ENCODE peak calls at places on chromosomes 3 and 15, in five cellular contexts. One of them, this sample, is unnamed.

GRCh38 chr3:108125550-108126071 is 34.8 kb upstream of the CD47 start:
- DNase-seq in A549: no peak
- DNase-seq in H1: no peak
- DNase-seq in HepG2: no peak
- DNase-seq in GM12878: peak
- DNase-seq in this sample: no peak

GRCh38 chr3:11835028-11835639 is 11.6 kb downstream of the TAMM41 start:
- DNase-seq in A549: peak
- DNase-seq in H1: no peak
- DNase-seq in HepG2: no peak
- DNase-seq in GM12878: no peak
- DNase-seq in this sample: peak

GRCh38 chr15:44215594-44215993 is 20.5 kb upstream of the FRMD5 start:
- DNase-seq in A549: peak
- DNase-seq in H1: no peak
- DNase-seq in HepG2: peak
- DNase-seq in GM12878: no peak
- DNase-seq in this sample: no peak

GRCh38 chr15:100309984-100310291 is 31.8 kb downstream of the ADAMTS17 start:
- DNase-seq in A549: no peak
- DNase-seq in H1: no peak
- DNase-seq in HepG2: no peak
- DNase-seq in GM12878: no peak
- DNase-seq in this sample: peak

GRCh38 chr3:31232049-31233040 is 300.4 kb upstream of the STT3B start:
- DNase-seq in A549: no peak
- DNase-seq in H1: no peak
- DNase-seq in HepG2: no peak
- DNase-seq in GM12878: no peak
- DNase-seq in this sample: no peak

GRCh38 chr3:49554639-49555265 is 475 bp downstream of the BSN start:
- DNase-seq in A549: no peak
- DNase-seq in H1: peak
- DNase-seq in HepG2: no peak
- DNase-seq in GM12878: no peak
- DNase-seq in this sample: no peak

GRCh38 chr3:55441499-55441898 is 45.6 kb downstream of the WNT5A start:
- DNase-seq in A549: no peak
- DNase-seq in H1: no peak
- DNase-seq in HepG2: no peak
- DNase-seq in GM12878: no peak
- DNase-seq in this sample: no peak

GRCh38 chr3:79973917-79974595 is 206.3 kb upstream of the ROBO1 start:
- DNase-seq in A549: no peak
- DNase-seq in H1: no peak
- DNase-seq in HepG2: no peak
- DNase-seq in GM12878: no peak
- DNase-seq in this sample: no peak

GRCh38 chr3:7813412-7813811 is 688.2 kb upstream of the LMCD1 start:
- DNase-seq in A549: no peak
- DNase-seq in H1: no peak
- DNase-seq in HepG2: no peak
- DNase-seq in GM12878: no peak
- DNase-seq in this sample: peak

GRCh38 chr3:35664460-35664919 is 25.2 kb downstream of the ARPP21 start:
- DNase-seq in A549: no peak
- DNase-seq in H1: peak
- DNase-seq in HepG2: no peak
- DNase-seq in GM12878: peak
- DNase-seq in this sample: peak

GRCh38 chr3:13197795-13198194 is 124.6 kb upstream of the IQSEC1 start:
- DNase-seq in A549: no peak
- DNase-seq in H1: no peak
- DNase-seq in HepG2: no peak
- DNase-seq in GM12878: no peak
- DNase-seq in this sample: no peak

GRCh38 chr15:36844453-36845094 is 255.8 kb downstream of the MEIS2 start:
- DNase-seq in A549: no peak
- DNase-seq in H1: no peak
- DNase-seq in HepG2: peak
- DNase-seq in GM12878: no peak
- DNase-seq in this sample: no peak

GRCh38 chr15:44087578-44088190 is 107.4 kb downstream of the FRMD5 start:
- DNase-seq in A549: peak
- DNase-seq in H1: no peak
- DNase-seq in HepG2: no peak
- DNase-seq in GM12878: no peak
- DNase-seq in this sample: no peak

GRCh38 chr3:42371776-42372175 is 38.6 kb downstream of the LYZL4 start:
- DNase-seq in A549: no peak
- DNase-seq in H1: no peak
- DNase-seq in HepG2: no peak
- DNase-seq in GM12878: no peak
- DNase-seq in this sample: no peak

GRCh38 chr3:50623840-50624474 is 7.0 kb downstream of the MAPKAPK3 start:
- DNase-seq in A549: no peak
- DNase-seq in H1: no peak
- DNase-seq in HepG2: no peak
- DNase-seq in GM12878: no peak
- DNase-seq in this sample: no peak

GRCh38 chr15:38603271-38603670 is 38.7 kb upstream of the RASGRP1 start:
- DNase-seq in A549: no peak
- DNase-seq in H1: no peak
- DNase-seq in HepG2: no peak
- DNase-seq in GM12878: no peak
- DNase-seq in this sample: no peak

GRCh38 chr3:8824238-8824637 is 54.8 kb upstream of the OXTR start:
- DNase-seq in A549: no peak
- DNase-seq in H1: no peak
- DNase-seq in HepG2: no peak
- DNase-seq in GM12878: no peak
- DNase-seq in this sample: no peak

GRCh38 chr3:100605358-100605757 is 4.0 kb upstream of the ADGRG7 start:
- DNase-seq in A549: no peak
- DNase-seq in H1: no peak
- DNase-seq in HepG2: no peak
- DNase-seq in GM12878: no peak
- DNase-seq in this sample: no peak

GRCh38 chr3:167626490-167626889 is 27.3 kb downstream of the WDR49 start:
- DNase-seq in A549: no peak
- DNase-seq in H1: no peak
- DNase-seq in HepG2: no peak
- DNase-seq in GM12878: no peak
- DNase-seq in this sample: no peak

GRCh38 chr3:57292895-57293526 is 526 bp upstream of the ASB14 start:
- DNase-seq in A549: no peak
- DNase-seq in H1: no peak
- DNase-seq in HepG2: no peak
- DNase-seq in GM12878: no peak
- DNase-seq in this sample: no peak

GRCh38 chr3:57292159-57292894 is at the start of gene ASB14:
- DNase-seq in A549: no peak
- DNase-seq in H1: no peak
- DNase-seq in HepG2: no peak
- DNase-seq in GM12878: no peak
- DNase-seq in this sample: no peak

DNA sequence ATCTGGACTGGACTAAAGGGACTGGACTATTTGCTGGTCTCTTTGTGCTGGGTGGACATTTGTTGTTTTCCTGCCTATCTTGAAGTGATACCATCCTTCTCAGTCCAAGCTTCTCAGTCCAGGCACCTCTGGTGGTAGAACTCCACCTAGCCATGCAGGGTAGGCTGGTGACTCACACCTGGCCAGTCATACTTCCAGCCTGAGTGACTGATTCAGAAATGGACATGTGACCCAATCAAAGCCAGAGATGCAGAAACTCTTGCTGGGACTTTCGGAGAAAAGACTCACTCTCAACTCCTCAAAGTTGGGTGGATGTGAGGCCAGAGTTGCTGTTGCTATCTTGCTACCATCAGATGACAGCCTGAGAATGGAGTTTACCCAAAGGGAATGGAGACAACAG is 5.6 kb upstream of the ASB14 start:
- DNase-seq in A549: peak
- DNase-seq in H1: no peak
- DNase-seq in HepG2: peak
- DNase-seq in GM12878: no peak
- DNase-seq in this sample: no peak
- TF ChIP-seq CHD2 in A549: no peak
- TF ChIP-seq CHD2 in H1: no peak
- TF ChIP-seq CHD2 in HepG2: no peak
- TF ChIP-seq CHD2 in GM12878: no peak
- TF ChIP-seq CHD2 in this sample: no peak

GRCh38 chr15:88335074-88335473 is 78.5 kb upstream of the NTRK3 start:
- DNase-seq in A549: no peak
- DNase-seq in H1: no peak
- DNase-seq in HepG2: no peak
- DNase-seq in GM12878: no peak
- DNase-seq in this sample: no peak

GRCh38 chr15:88326924-88327323 is 70.4 kb upstream of the NTRK3 start:
- DNase-seq in A549: no peak
- DNase-seq in H1: no peak
- DNase-seq in HepG2: no peak
- DNase-seq in GM12878: no peak
- DNase-seq in this sample: no peak

GRCh38 chr15:88334436-88334835 is 77.9 kb upstream of the NTRK3 start:
- DNase-seq in A549: no peak
- DNase-seq in H1: no peak
- DNase-seq in HepG2: no peak
- DNase-seq in GM12878: no peak
- DNase-seq in this sample: no peak

DNA sequence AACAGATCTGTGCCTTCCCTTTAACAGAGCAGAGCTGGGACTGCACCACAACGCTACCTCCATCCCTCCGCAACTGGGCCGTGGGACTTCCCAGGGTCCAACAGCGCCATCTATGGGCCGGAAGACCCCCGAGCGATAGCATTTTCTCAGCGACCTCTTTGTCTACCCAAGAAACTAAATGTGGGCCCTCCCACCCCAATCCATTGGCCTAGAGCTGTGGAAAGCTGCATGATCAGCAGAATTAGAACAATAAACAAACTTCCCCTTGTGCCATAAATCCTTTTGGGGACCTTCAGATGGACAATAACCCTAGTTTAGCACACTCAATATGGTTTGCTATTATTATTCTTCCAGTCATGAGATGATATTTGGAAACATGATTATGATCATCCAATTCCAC is 74.8 kb upstream of the NTRK3 start:
- DNase-seq in A549: peak
- DNase-seq in H1: peak
- DNase-seq in HepG2: peak
- DNase-seq in GM12878: no peak
- DNase-seq in this sample: peak
- TF ChIP-seq CHD2 in A549: no peak
- TF ChIP-seq CHD2 in H1: no peak
- TF ChIP-seq CHD2 in HepG2: no peak
- TF ChIP-seq CHD2 in GM12878: no peak
- TF ChIP-seq CHD2 in this sample: no peak

GRCh38 chr15:90617668-90618097 is 88.0 kb downstream of the CRTC3 start:
- DNase-seq in A549: no peak
- DNase-seq in H1: no peak
- DNase-seq in HepG2: no peak
- DNase-seq in GM12878: no peak
- DNase-seq in this sample: no peak

GRCh38 chr15:90620379-90621134 is 90.8 kb downstream of the CRTC3 start:
- DNase-seq in A549: no peak
- DNase-seq in H1: no peak
- DNase-seq in HepG2: no peak
- DNase-seq in GM12878: peak
- DNase-seq in this sample: no peak

GRCh38 chr15:90618330-90619136 is 88.8 kb downstream of the CRTC3 start:
- DNase-seq in A549: no peak
- DNase-seq in H1: no peak
- DNase-seq in HepG2: no peak
- DNase-seq in GM12878: no peak
- DNase-seq in this sample: no peak

GRCh38 chr15:90619468-90619867 is 89.7 kb downstream of the CRTC3 start:
- DNase-seq in A549: no peak
- DNase-seq in H1: no peak
- DNase-seq in HepG2: no peak
- DNase-seq in GM12878: no peak
- DNase-seq in this sample: no peak

GRCh38 chr15:90619939-90620338 is 90.2 kb downstream of the CRTC3 start:
- DNase-seq in A549: no peak
- DNase-seq in H1: no peak
- DNase-seq in HepG2: no peak
- DNase-seq in GM12878: no peak
- DNase-seq in this sample: no peak
- TF ChIP-seq CHD2 in A549: no peak
- TF ChIP-seq CHD2 in H1: no peak
- TF ChIP-seq CHD2 in HepG2: no peak
- TF ChIP-seq CHD2 in GM12878: no peak
- TF ChIP-seq CHD2 in this sample: no peak

DNA sequence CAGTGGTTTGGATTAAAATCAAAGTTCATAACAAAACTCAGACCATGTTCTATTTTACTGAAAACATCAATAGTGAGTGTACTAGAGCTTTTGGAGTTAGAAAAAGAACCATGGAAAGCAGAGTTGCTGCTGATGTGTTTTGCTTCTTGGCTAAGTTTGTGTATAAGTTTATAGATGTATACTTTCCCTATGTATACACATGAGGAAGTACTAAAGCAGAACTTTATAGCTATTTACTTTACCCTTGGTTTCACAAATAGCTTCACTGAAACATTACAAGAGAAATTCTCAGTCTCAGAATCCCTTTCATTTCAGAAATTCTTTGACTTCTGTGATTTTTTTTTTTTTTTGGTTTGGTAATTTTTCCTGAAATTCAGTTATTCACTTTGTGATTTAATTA is 229.0 kb downstream of the PTPRG start:
- DNase-seq in A549: no peak
- DNase-seq in H1: no peak
- DNase-seq in HepG2: no peak
- DNase-seq in GM12878: no peak
- DNase-seq in this sample: no peak
- TF ChIP-seq CHD2 in A549: no peak
- TF ChIP-seq CHD2 in H1: no peak
- TF ChIP-seq CHD2 in HepG2: no peak
- TF ChIP-seq CHD2 in GM12878: no peak
- TF ChIP-seq CHD2 in this sample: no peak

GRCh38 chr3:20186600-20187004 is 596 bp upstream of the SGO1 start:
- DNase-seq in A549: peak
- DNase-seq in H1: no peak
- DNase-seq in HepG2: no peak
- DNase-seq in GM12878: no peak
- DNase-seq in this sample: peak
- TF ChIP-seq CHD2 in A549: no peak
- TF ChIP-seq CHD2 in H1: no peak
- TF ChIP-seq CHD2 in HepG2: no peak
- TF ChIP-seq CHD2 in GM12878: no peak
- TF ChIP-seq CHD2 in this sample: no peak